ENCODE peak calls at places on chromosomes 2 and 18, in seven cellular contexts. One of them, this sample, is unnamed.

GRCh38 chr2:165114345-165114943 is 89.4 kb downstream of the SCN3A start:
- DNase-seq in stimulated activated CD4-positive, alpha-beta T cell treated with anti-CD3 and anti-CD28 coated beads, Interleukin-1b, Interleukin-23, amount 100 ng/mL, for 1 hour: no peak
- DNase-seq in SK-N-MC: no peak
- DNase-seq in thoracic aorta: no peak
- DNase-seq in left ventricle myocardium inferior: no peak
- DNase-seq in heart left ventricle: no peak
- DNase-seq in amniotic stem cell: peak; percentile 10
- DNase-seq in this sample: no peak

GRCh38 chr2:177187631-177188312 is 24.8 kb upstream of the HNRNPA3 start:
- DNase-seq in stimulated activated CD4-positive, alpha-beta T cell treated with anti-CD3 and anti-CD28 coated beads, Interleukin-1b, Interleukin-23, amount 100 ng/mL, for 1 hour: no peak
- DNase-seq in SK-N-MC: peak; percentile 37
- DNase-seq in thoracic aorta: no peak
- DNase-seq in left ventricle myocardium inferior: no peak
- DNase-seq in heart left ventricle: no peak
- DNase-seq in amniotic stem cell: no peak
- DNase-seq in this sample: no peak

GRCh38 chr2:150207979-150208378 is 279.5 kb downstream of the RND3 start:
- DNase-seq in stimulated activated CD4-positive, alpha-beta T cell treated with anti-CD3 and anti-CD28 coated beads, Interleukin-1b, Interleukin-23, amount 100 ng/mL, for 1 hour: no peak
- DNase-seq in SK-N-MC: no peak
- DNase-seq in thoracic aorta: no peak
- DNase-seq in left ventricle myocardium inferior: no peak
- DNase-seq in heart left ventricle: no peak
- DNase-seq in amniotic stem cell: no peak
- DNase-seq in this sample: no peak

GRCh38 chr2:239109041-239109915 is 261.4 kb downstream of the TWIST2 start:
- DNase-seq in stimulated activated CD4-positive, alpha-beta T cell treated with anti-CD3 and anti-CD28 coated beads, Interleukin-1b, Interleukin-23, amount 100 ng/mL, for 1 hour: no peak
- DNase-seq in SK-N-MC: no peak
- DNase-seq in thoracic aorta: no peak
- DNase-seq in left ventricle myocardium inferior: peak; percentile 43
- DNase-seq in heart left ventricle: no peak
- DNase-seq in amniotic stem cell: no peak
- DNase-seq in this sample: no peak

GRCh38 chr2:12105180-12105579 is 358.7 kb downstream of the LPIN1 start:
- DNase-seq in stimulated activated CD4-positive, alpha-beta T cell treated with anti-CD3 and anti-CD28 coated beads, Interleukin-1b, Interleukin-23, amount 100 ng/mL, for 1 hour: no peak
- DNase-seq in SK-N-MC: no peak
- DNase-seq in thoracic aorta: no peak
- DNase-seq in left ventricle myocardium inferior: no peak
- DNase-seq in heart left ventricle: no peak
- DNase-seq in amniotic stem cell: no peak
- DNase-seq in this sample: no peak

GRCh38 chr2:2825516-2826208 is 494.6 kb upstream of the MYT1L start:
- DNase-seq in stimulated activated CD4-positive, alpha-beta T cell treated with anti-CD3 and anti-CD28 coated beads, Interleukin-1b, Interleukin-23, amount 100 ng/mL, for 1 hour: no peak
- DNase-seq in SK-N-MC: no peak
- DNase-seq in thoracic aorta: no peak
- DNase-seq in left ventricle myocardium inferior: no peak
- DNase-seq in heart left ventricle: no peak
- DNase-seq in amniotic stem cell: no peak
- DNase-seq in this sample: no peak

GRCh38 chr18:41974661-41975286 is 19.7 kb downstream of the PIK3C3 start:
- DNase-seq in stimulated activated CD4-positive, alpha-beta T cell treated with anti-CD3 and anti-CD28 coated beads, Interleukin-1b, Interleukin-23, amount 100 ng/mL, for 1 hour: no peak
- DNase-seq in SK-N-MC: no peak
- DNase-seq in thoracic aorta: no peak
- DNase-seq in left ventricle myocardium inferior: no peak
- DNase-seq in heart left ventricle: no peak
- DNase-seq in amniotic stem cell: no peak
- DNase-seq in this sample: no peak

GRCh38 chr2:11203480-11203879 is 48.2 kb downstream of the SLC66A3 start:
- DNase-seq in stimulated activated CD4-positive, alpha-beta T cell treated with anti-CD3 and anti-CD28 coated beads, Interleukin-1b, Interleukin-23, amount 100 ng/mL, for 1 hour: no peak
- DNase-seq in SK-N-MC: no peak
- DNase-seq in thoracic aorta: no peak
- DNase-seq in left ventricle myocardium inferior: no peak
- DNase-seq in heart left ventricle: no peak
- DNase-seq in amniotic stem cell: no peak
- DNase-seq in this sample: no peak

GRCh38 chr18:77108001-77108692 is 24.4 kb downstream of the MBP start:
- DNase-seq in stimulated activated CD4-positive, alpha-beta T cell treated with anti-CD3 and anti-CD28 coated beads, Interleukin-1b, Interleukin-23, amount 100 ng/mL, for 1 hour: no peak
- DNase-seq in SK-N-MC: no peak
- DNase-seq in thoracic aorta: no peak
- DNase-seq in left ventricle myocardium inferior: no peak
- DNase-seq in heart left ventricle: no peak
- DNase-seq in amniotic stem cell: peak; percentile 15
- DNase-seq in this sample: no peak

GRCh38 chr2:82120120-82120519 is 1815.6 kb upstream of the LRRTM1 start:
- DNase-seq in stimulated activated CD4-positive, alpha-beta T cell treated with anti-CD3 and anti-CD28 coated beads, Interleukin-1b, Interleukin-23, amount 100 ng/mL, for 1 hour: no peak
- DNase-seq in SK-N-MC: no peak
- DNase-seq in thoracic aorta: no peak
- DNase-seq in left ventricle myocardium inferior: no peak
- DNase-seq in heart left ventricle: no peak
- DNase-seq in amniotic stem cell: no peak
- DNase-seq in this sample: no peak

GRCh38 chr2:157460897-157461296 is 17.0 kb upstream of the CYTIP start:
- DNase-seq in stimulated activated CD4-positive, alpha-beta T cell treated with anti-CD3 and anti-CD28 coated beads, Interleukin-1b, Interleukin-23, amount 100 ng/mL, for 1 hour: no peak
- DNase-seq in SK-N-MC: no peak
- DNase-seq in thoracic aorta: no peak
- DNase-seq in left ventricle myocardium inferior: no peak
- DNase-seq in heart left ventricle: no peak
- DNase-seq in amniotic stem cell: no peak
- DNase-seq in this sample: no peak

GRCh38 chr18:49561377-49562193 is at the start of gene LIPG:
- DNase-seq in stimulated activated CD4-positive, alpha-beta T cell treated with anti-CD3 and anti-CD28 coated beads, Interleukin-1b, Interleukin-23, amount 100 ng/mL, for 1 hour: no peak
- DNase-seq in SK-N-MC: peak; percentile 5
- DNase-seq in thoracic aorta: no peak
- DNase-seq in left ventricle myocardium inferior: no peak
- DNase-seq in heart left ventricle: peak; percentile 40
- DNase-seq in amniotic stem cell: no peak
- DNase-seq in this sample: no peak

GRCh38 chr2:239154971-239155805 is 245.6 kb downstream of the HDAC4 start:
- DNase-seq in stimulated activated CD4-positive, alpha-beta T cell treated with anti-CD3 and anti-CD28 coated beads, Interleukin-1b, Interleukin-23, amount 100 ng/mL, for 1 hour: no peak
- DNase-seq in SK-N-MC: no peak
- DNase-seq in thoracic aorta: no peak
- DNase-seq in left ventricle myocardium inferior: peak; percentile 10
- DNase-seq in heart left ventricle: peak; percentile 20
- DNase-seq in amniotic stem cell: no peak
- DNase-seq in this sample: no peak

GRCh38 chr2:101152195-101153076 is 1.3 kb upstream of the TBC1D8 start:
- DNase-seq in stimulated activated CD4-positive, alpha-beta T cell treated with anti-CD3 and anti-CD28 coated beads, Interleukin-1b, Interleukin-23, amount 100 ng/mL, for 1 hour: no peak
- DNase-seq in SK-N-MC: no peak
- DNase-seq in thoracic aorta: no peak
- DNase-seq in left ventricle myocardium inferior: peak; percentile 35
- DNase-seq in heart left ventricle: peak; percentile 59
- DNase-seq in amniotic stem cell: no peak
- DNase-seq in this sample: no peak

GRCh38 chr2:238911376-238912227 is 63.7 kb downstream of the TWIST2 start:
- DNase-seq in stimulated activated CD4-positive, alpha-beta T cell treated with anti-CD3 and anti-CD28 coated beads, Interleukin-1b, Interleukin-23, amount 100 ng/mL, for 1 hour: no peak
- DNase-seq in SK-N-MC: no peak
- DNase-seq in thoracic aorta: no peak
- DNase-seq in left ventricle myocardium inferior: no peak
- DNase-seq in heart left ventricle: no peak
- DNase-seq in amniotic stem cell: no peak
- DNase-seq in this sample: no peak

GRCh38 chr18:78549971-78550370 is 429.6 kb upstream of the SALL3 start:
- DNase-seq in stimulated activated CD4-positive, alpha-beta T cell treated with anti-CD3 and anti-CD28 coated beads, Interleukin-1b, Interleukin-23, amount 100 ng/mL, for 1 hour: no peak
- DNase-seq in SK-N-MC: no peak
- DNase-seq in thoracic aorta: no peak
- DNase-seq in left ventricle myocardium inferior: no peak
- DNase-seq in heart left ventricle: no peak
- DNase-seq in amniotic stem cell: no peak
- DNase-seq in this sample: no peak

GRCh38 chr18:29251681-29252080 is 1074.8 kb upstream of the CDH2 start:
- DNase-seq in stimulated activated CD4-positive, alpha-beta T cell treated with anti-CD3 and anti-CD28 coated beads, Interleukin-1b, Interleukin-23, amount 100 ng/mL, for 1 hour: no peak
- DNase-seq in SK-N-MC: no peak
- DNase-seq in thoracic aorta: no peak
- DNase-seq in left ventricle myocardium inferior: no peak
- DNase-seq in heart left ventricle: no peak
- DNase-seq in amniotic stem cell: no peak
- DNase-seq in this sample: no peak

GRCh38 chr2:226618544-226618874 is 181.1 kb downstream of the IRS1 start:
- DNase-seq in stimulated activated CD4-positive, alpha-beta T cell treated with anti-CD3 and anti-CD28 coated beads, Interleukin-1b, Interleukin-23, amount 100 ng/mL, for 1 hour: no peak
- DNase-seq in SK-N-MC: no peak
- DNase-seq in thoracic aorta: no peak
- DNase-seq in left ventricle myocardium inferior: no peak
- DNase-seq in heart left ventricle: no peak
- DNase-seq in amniotic stem cell: no peak
- DNase-seq in this sample: no peak

GRCh38 chr2:239621611-239622010 is 220.8 kb upstream of the HDAC4 start:
- DNase-seq in stimulated activated CD4-positive, alpha-beta T cell treated with anti-CD3 and anti-CD28 coated beads, Interleukin-1b, Interleukin-23, amount 100 ng/mL, for 1 hour: no peak
- DNase-seq in SK-N-MC: no peak
- DNase-seq in thoracic aorta: no peak
- DNase-seq in left ventricle myocardium inferior: no peak
- DNase-seq in heart left ventricle: no peak
- DNase-seq in amniotic stem cell: no peak
- DNase-seq in this sample: no peak

GRCh38 chr2:10008809-10009176 is 34.6 kb upstream of the KLF11 start:
- DNase-seq in stimulated activated CD4-positive, alpha-beta T cell treated with anti-CD3 and anti-CD28 coated beads, Interleukin-1b, Interleukin-23, amount 100 ng/mL, for 1 hour: no peak
- DNase-seq in SK-N-MC: no peak
- DNase-seq in thoracic aorta: no peak
- DNase-seq in left ventricle myocardium inferior: no peak
- DNase-seq in heart left ventricle: no peak
- DNase-seq in amniotic stem cell: no peak
- DNase-seq in this sample: no peak

GRCh38 chr2:227043981-227044380 is 120.0 kb downstream of the COL4A4 start:
- DNase-seq in stimulated activated CD4-positive, alpha-beta T cell treated with anti-CD3 and anti-CD28 coated beads, Interleukin-1b, Interleukin-23, amount 100 ng/mL, for 1 hour: no peak
- DNase-seq in SK-N-MC: no peak
- DNase-seq in thoracic aorta: no peak
- DNase-seq in left ventricle myocardium inferior: no peak
- DNase-seq in heart left ventricle: no peak
- DNase-seq in amniotic stem cell: no peak
- DNase-seq in this sample: no peak

GRCh38 chr2:12948231-12948962 is 231.7 kb downstream of the TRIB2 start:
- DNase-seq in stimulated activated CD4-positive, alpha-beta T cell treated with anti-CD3 and anti-CD28 coated beads, Interleukin-1b, Interleukin-23, amount 100 ng/mL, for 1 hour: no peak
- DNase-seq in SK-N-MC: no peak
- DNase-seq in thoracic aorta: no peak
- DNase-seq in left ventricle myocardium inferior: no peak
- DNase-seq in heart left ventricle: no peak
- DNase-seq in amniotic stem cell: no peak
- DNase-seq in this sample: no peak

GRCh38 chr2:241895427-241895731 is 25.9 kb downstream of the RTP5 start:
- DNase-seq in stimulated activated CD4-positive, alpha-beta T cell treated with anti-CD3 and anti-CD28 coated beads, Interleukin-1b, Interleukin-23, amount 100 ng/mL, for 1 hour: no peak
- DNase-seq in SK-N-MC: no peak
- DNase-seq in thoracic aorta: no peak
- DNase-seq in left ventricle myocardium inferior: no peak
- DNase-seq in heart left ventricle: peak; percentile 20
- DNase-seq in amniotic stem cell: no peak
- DNase-seq in this sample: no peak

GRCh38 chr2:98869868-98870267 is 66.2 kb downstream of the CRACDL start:
- DNase-seq in stimulated activated CD4-positive, alpha-beta T cell treated with anti-CD3 and anti-CD28 coated beads, Interleukin-1b, Interleukin-23, amount 100 ng/mL, for 1 hour: no peak
- DNase-seq in SK-N-MC: no peak
- DNase-seq in thoracic aorta: no peak
- DNase-seq in left ventricle myocardium inferior: no peak
- DNase-seq in heart left ventricle: no peak
- DNase-seq in amniotic stem cell: no peak
- DNase-seq in this sample: no peak

GRCh38 chr2:237072067-237072931 is 13.4 kb upstream of the COPS8 start:
- DNase-seq in stimulated activated CD4-positive, alpha-beta T cell treated with anti-CD3 and anti-CD28 coated beads, Interleukin-1b, Interleukin-23, amount 100 ng/mL, for 1 hour: peak; percentile 41
- DNase-seq in SK-N-MC: no peak
- DNase-seq in thoracic aorta: peak; percentile 58
- DNase-seq in left ventricle myocardium inferior: peak; percentile 75
- DNase-seq in heart left ventricle: peak; percentile 73
- DNase-seq in amniotic stem cell: peak; percentile 24
- DNase-seq in this sample: no peak

GRCh38 chr18:24271381-24272331 is 126.0 kb downstream of the OSBPL1A start:
- DNase-seq in stimulated activated CD4-positive, alpha-beta T cell treated with anti-CD3 and anti-CD28 coated beads, Interleukin-1b, Interleukin-23, amount 100 ng/mL, for 1 hour: no peak
- DNase-seq in SK-N-MC: no peak
- DNase-seq in thoracic aorta: no peak
- DNase-seq in left ventricle myocardium inferior: peak; percentile 75
- DNase-seq in heart left ventricle: peak; percentile 85
- DNase-seq in amniotic stem cell: peak; percentile 31
- DNase-seq in this sample: no peak

GRCh38 chr2:106839849-106840595 is 45.9 kb downstream of the ST6GAL2 start:
- DNase-seq in stimulated activated CD4-positive, alpha-beta T cell treated with anti-CD3 and anti-CD28 coated beads, Interleukin-1b, Interleukin-23, amount 100 ng/mL, for 1 hour: no peak
- DNase-seq in SK-N-MC: no peak
- DNase-seq in thoracic aorta: no peak
- DNase-seq in left ventricle myocardium inferior: no peak
- DNase-seq in heart left ventricle: no peak
- DNase-seq in amniotic stem cell: no peak
- DNase-seq in this sample: no peak